ENCODE peak calls at places on chromosomes 11 and 22, in nine cellular contexts. One of them, this sample, is unnamed. For H3K4me1, the result is how much of the 10 kb centered on the place peaks cover.

GRCh38 chr11:92440701-92441338 is 216.2 kb downstream of the FAT3 start:
- DNase-seq in CD4-positive, CD25-positive, alpha-beta regulatory T cell: no peak
- DNase-seq in right cardiac atrium: no peak
- DNase-seq in aorta: no peak
- DNase-seq in mammary epithelial cell: no peak
- DNase-seq in transverse colon: no peak
- DNase-seq in neural progenitor cell: peak
- DNase-seq in tibial nerve: no peak
- DNase-seq in K562: no peak
- DNase-seq in this sample: no peak

GRCh38 chr22:46835288-46835687 is 72.8 kb downstream of the TBC1D22A start:
- DNase-seq in CD4-positive, CD25-positive, alpha-beta regulatory T cell: no peak
- DNase-seq in right cardiac atrium: no peak
- DNase-seq in aorta: no peak
- DNase-seq in mammary epithelial cell: no peak
- DNase-seq in transverse colon: no peak
- DNase-seq in neural progenitor cell: no peak
- DNase-seq in tibial nerve: no peak
- DNase-seq in K562: no peak
- DNase-seq in this sample: no peak

GRCh38 chr22:22693531-22693884 is 49.1 kb downstream of the GGTLC2 start:
- DNase-seq in CD4-positive, CD25-positive, alpha-beta regulatory T cell: no peak
- DNase-seq in right cardiac atrium: no peak
- DNase-seq in aorta: no peak
- DNase-seq in mammary epithelial cell: no peak
- DNase-seq in transverse colon: no peak
- DNase-seq in neural progenitor cell: no peak
- DNase-seq in tibial nerve: no peak
- DNase-seq in K562: no peak
- DNase-seq in this sample: no peak

GRCh38 chr11:128341767-128342318 is 245.5 kb downstream of the ETS1 start:
- DNase-seq in CD4-positive, CD25-positive, alpha-beta regulatory T cell: no peak
- DNase-seq in right cardiac atrium: no peak
- DNase-seq in aorta: no peak
- DNase-seq in mammary epithelial cell: no peak
- DNase-seq in transverse colon: no peak
- DNase-seq in neural progenitor cell: peak
- DNase-seq in tibial nerve: no peak
- DNase-seq in K562: no peak
- DNase-seq in this sample: no peak

GRCh38 chr11:43366597-43367121 is 7.9 kb downstream of the TTC17 start:
- DNase-seq in CD4-positive, CD25-positive, alpha-beta regulatory T cell: no peak
- DNase-seq in right cardiac atrium: no peak
- DNase-seq in aorta: no peak
- DNase-seq in mammary epithelial cell: no peak
- DNase-seq in transverse colon: no peak
- DNase-seq in neural progenitor cell: no peak
- DNase-seq in tibial nerve: no peak
- DNase-seq in K562: peak
- DNase-seq in this sample: no peak

GRCh38 chr11:87116185-87116584 is 78.5 kb downstream of the TMEM135 start:
- DNase-seq in CD4-positive, CD25-positive, alpha-beta regulatory T cell: no peak
- DNase-seq in right cardiac atrium: no peak
- DNase-seq in aorta: no peak
- DNase-seq in mammary epithelial cell: no peak
- DNase-seq in transverse colon: no peak
- DNase-seq in neural progenitor cell: no peak
- DNase-seq in tibial nerve: no peak
- DNase-seq in K562: no peak
- DNase-seq in this sample: no peak

GRCh38 chr11:111373590-111373989 is 5.5 kb downstream of the POU2AF1 start:
- DNase-seq in CD4-positive, CD25-positive, alpha-beta regulatory T cell: no peak
- DNase-seq in right cardiac atrium: no peak
- DNase-seq in aorta: no peak
- DNase-seq in mammary epithelial cell: no peak
- DNase-seq in transverse colon: no peak
- DNase-seq in neural progenitor cell: no peak
- DNase-seq in tibial nerve: no peak
- DNase-seq in K562: no peak
- DNase-seq in this sample: no peak

GRCh38 chr11:126210871-126211235 is 597 bp downstream of the RPUSD4 start:
- DNase-seq in CD4-positive, CD25-positive, alpha-beta regulatory T cell: no peak
- DNase-seq in right cardiac atrium: no peak
- DNase-seq in aorta: no peak
- DNase-seq in mammary epithelial cell: no peak
- DNase-seq in transverse colon: no peak
- DNase-seq in neural progenitor cell: peak
- DNase-seq in tibial nerve: no peak
- DNase-seq in K562: peak
- DNase-seq in this sample: no peak

GRCh38 chr11:123579482-123579812 is 75.0 kb downstream of the SCN3B start:
- DNase-seq in CD4-positive, CD25-positive, alpha-beta regulatory T cell: no peak
- DNase-seq in right cardiac atrium: no peak
- DNase-seq in aorta: no peak
- DNase-seq in mammary epithelial cell: no peak
- DNase-seq in transverse colon: no peak
- DNase-seq in neural progenitor cell: no peak
- DNase-seq in tibial nerve: no peak
- DNase-seq in K562: no peak
- DNase-seq in this sample: no peak

GRCh38 chr11:6632116-6633073 is 13.2 kb upstream of the TPP1 start:
- DNase-seq in CD4-positive, CD25-positive, alpha-beta regulatory T cell: no peak
- DNase-seq in right cardiac atrium: no peak
- DNase-seq in aorta: no peak
- DNase-seq in mammary epithelial cell: no peak
- DNase-seq in transverse colon: no peak
- DNase-seq in neural progenitor cell: no peak
- DNase-seq in tibial nerve: no peak
- DNase-seq in K562: no peak
- DNase-seq in this sample: no peak

GRCh38 chr11:47305734-47306483 is 36.0 kb downstream of the MADD start:
- DNase-seq in CD4-positive, CD25-positive, alpha-beta regulatory T cell: no peak
- DNase-seq in right cardiac atrium: peak
- DNase-seq in aorta: peak
- DNase-seq in mammary epithelial cell: no peak
- DNase-seq in transverse colon: no peak
- DNase-seq in neural progenitor cell: no peak
- DNase-seq in tibial nerve: no peak
- DNase-seq in K562: no peak
- DNase-seq in this sample: peak

GRCh38 chr11:125170001-125170405 is 5.5 kb downstream of the PKNOX2 start:
- DNase-seq in CD4-positive, CD25-positive, alpha-beta regulatory T cell: no peak
- DNase-seq in right cardiac atrium: peak
- DNase-seq in aorta: no peak
- DNase-seq in mammary epithelial cell: no peak
- DNase-seq in transverse colon: no peak
- DNase-seq in neural progenitor cell: peak
- DNase-seq in tibial nerve: no peak
- DNase-seq in K562: no peak
- DNase-seq in this sample: peak

GRCh38 chr11:70472240-70472639 is 73.9 kb downstream of the CTTN start:
- DNase-seq in CD4-positive, CD25-positive, alpha-beta regulatory T cell: no peak
- DNase-seq in right cardiac atrium: no peak
- DNase-seq in aorta: peak
- DNase-seq in mammary epithelial cell: no peak
- DNase-seq in transverse colon: no peak
- DNase-seq in neural progenitor cell: no peak
- DNase-seq in tibial nerve: no peak
- DNase-seq in K562: no peak
- DNase-seq in this sample: no peak

GRCh38 chr11:125410091-125410490 is 86.0 kb downstream of the FEZ1 start:
- DNase-seq in CD4-positive, CD25-positive, alpha-beta regulatory T cell: no peak
- DNase-seq in right cardiac atrium: no peak
- DNase-seq in aorta: peak
- DNase-seq in mammary epithelial cell: peak
- DNase-seq in transverse colon: no peak
- DNase-seq in neural progenitor cell: peak
- DNase-seq in tibial nerve: no peak
- DNase-seq in K562: no peak
- DNase-seq in this sample: no peak

GRCh38 chr11:47711816-47712215 is 3.4 kb downstream of the AGBL2 start:
- DNase-seq in CD4-positive, CD25-positive, alpha-beta regulatory T cell: no peak
- DNase-seq in right cardiac atrium: no peak
- DNase-seq in aorta: no peak
- DNase-seq in mammary epithelial cell: no peak
- DNase-seq in transverse colon: no peak
- DNase-seq in neural progenitor cell: no peak
- DNase-seq in tibial nerve: no peak
- DNase-seq in K562: no peak
- DNase-seq in this sample: no peak

GRCh38 chr11:3686751-3687150 is 15.6 kb upstream of the CHRNA10 start:
- DNase-seq in CD4-positive, CD25-positive, alpha-beta regulatory T cell: no peak
- DNase-seq in right cardiac atrium: no peak
- DNase-seq in aorta: no peak
- DNase-seq in mammary epithelial cell: peak
- DNase-seq in transverse colon: no peak
- DNase-seq in neural progenitor cell: no peak
- DNase-seq in tibial nerve: no peak
- DNase-seq in K562: no peak
- DNase-seq in this sample: no peak

GRCh38 chr11:82902880-82903279 is 1.3 kb downstream of the DDIAS start:
- DNase-seq in CD4-positive, CD25-positive, alpha-beta regulatory T cell: no peak
- DNase-seq in right cardiac atrium: no peak
- DNase-seq in aorta: no peak
- DNase-seq in mammary epithelial cell: no peak
- DNase-seq in transverse colon: no peak
- DNase-seq in neural progenitor cell: no peak
- DNase-seq in tibial nerve: no peak
- DNase-seq in K562: no peak
- DNase-seq in this sample: no peak
- H3K4me1 ChIP-seq in CD4-positive, CD25-positive, alpha-beta regulatory T cell: under half
- H3K4me1 ChIP-seq in right cardiac atrium: under half
- H3K4me1 ChIP-seq in aorta: under half
- H3K4me1 ChIP-seq in mammary epithelial cell: under half
- H3K4me1 ChIP-seq in transverse colon: under half
- H3K4me1 ChIP-seq in neural progenitor cell: under half
- H3K4me1 ChIP-seq in tibial nerve: under half
- H3K4me1 ChIP-seq in K562: under half
- H3K4me1 ChIP-seq in this sample: under half

GRCh38 chr11:69307421-69307820 is 13.5 kb downstream of the MYEOV start:
- DNase-seq in CD4-positive, CD25-positive, alpha-beta regulatory T cell: no peak
- DNase-seq in right cardiac atrium: no peak
- DNase-seq in aorta: no peak
- DNase-seq in mammary epithelial cell: no peak
- DNase-seq in transverse colon: no peak
- DNase-seq in neural progenitor cell: no peak
- DNase-seq in tibial nerve: no peak
- DNase-seq in K562: no peak
- DNase-seq in this sample: no peak
- H3K27ac ChIP-seq in CD4-positive, CD25-positive, alpha-beta regulatory T cell: no peak
- H3K27ac ChIP-seq in right cardiac atrium: no peak
- H3K27ac ChIP-seq in aorta: no peak
- H3K27ac ChIP-seq in mammary epithelial cell: no peak
- H3K27ac ChIP-seq in transverse colon: no peak
- H3K27ac ChIP-seq in neural progenitor cell: no peak
- H3K27ac ChIP-seq in tibial nerve: no peak
- H3K27ac ChIP-seq in K562: no peak
- H3K27ac ChIP-seq in this sample: no peak

DNA sequence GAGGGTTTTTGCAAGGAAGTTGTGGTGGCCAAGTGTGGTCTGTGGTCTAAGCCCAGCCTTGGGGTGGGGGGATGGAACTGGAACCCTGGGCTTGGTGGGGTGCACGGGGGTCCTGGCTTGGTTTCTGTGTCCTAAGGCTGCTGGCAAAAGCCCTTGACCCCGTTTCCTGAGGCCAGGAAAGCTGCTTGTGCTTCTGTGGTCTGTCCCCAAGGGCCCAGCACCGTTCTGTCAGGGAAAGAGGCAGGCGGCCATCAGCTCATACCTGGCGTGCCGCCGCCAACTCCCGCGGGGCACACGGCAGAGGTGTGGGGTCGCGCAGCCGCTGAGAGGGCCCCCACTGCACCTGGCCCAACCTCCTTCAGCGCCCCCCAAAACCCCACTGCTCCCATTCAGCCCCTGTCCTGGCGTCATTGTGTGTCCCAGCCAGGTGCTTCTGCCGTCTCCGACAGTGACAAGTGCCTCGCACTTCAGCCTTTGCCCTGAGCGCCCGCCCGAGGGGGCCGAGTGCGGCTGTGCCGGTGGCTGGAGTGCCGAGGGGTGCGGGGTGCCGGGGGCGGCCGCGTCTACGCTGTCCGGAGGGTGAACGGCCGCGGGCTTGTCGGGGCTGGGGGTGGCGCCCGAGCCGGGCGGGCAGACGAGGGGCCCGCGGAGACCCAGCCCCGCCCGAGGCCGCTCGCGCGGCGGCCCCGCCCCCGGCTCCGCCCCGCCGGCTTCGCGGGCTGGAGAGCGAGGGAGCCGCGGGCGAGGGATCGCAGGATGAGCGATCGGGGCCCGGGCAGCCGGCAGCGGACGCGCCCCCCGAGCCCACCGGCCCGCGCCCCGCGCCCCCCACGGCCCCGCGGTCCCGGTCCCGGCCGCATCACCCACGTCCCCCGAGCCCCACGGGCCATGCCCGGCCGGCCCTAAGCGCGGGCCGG is at the start of gene CNIH2:
- DNase-seq in CD4-positive, CD25-positive, alpha-beta regulatory T cell: peak
- DNase-seq in right cardiac atrium: no peak
- DNase-seq in aorta: no peak
- DNase-seq in mammary epithelial cell: no peak
- DNase-seq in transverse colon: peak
- DNase-seq in neural progenitor cell: peak
- DNase-seq in tibial nerve: no peak
- DNase-seq in K562: peak
- DNase-seq in this sample: no peak
- H3K4me3 ChIP-seq in CD4-positive, CD25-positive, alpha-beta regulatory T cell: no peak
- H3K4me3 ChIP-seq in right cardiac atrium: peak
- H3K4me3 ChIP-seq in aorta: no peak
- H3K4me3 ChIP-seq in mammary epithelial cell: no peak
- H3K4me3 ChIP-seq in transverse colon: peak
- H3K4me3 ChIP-seq in neural progenitor cell: peak
- H3K4me3 ChIP-seq in tibial nerve: peak
- H3K4me3 ChIP-seq in K562: no peak
- H3K4me3 ChIP-seq in this sample: peak

GRCh38 chr11:10663365-10663764 is 30.2 kb downstream of the IRAG1 start:
- DNase-seq in CD4-positive, CD25-positive, alpha-beta regulatory T cell: no peak
- DNase-seq in right cardiac atrium: no peak
- DNase-seq in aorta: no peak
- DNase-seq in mammary epithelial cell: no peak
- DNase-seq in transverse colon: no peak
- DNase-seq in neural progenitor cell: no peak
- DNase-seq in tibial nerve: no peak
- DNase-seq in K562: no peak
- DNase-seq in this sample: no peak
- H3K4me1 ChIP-seq in CD4-positive, CD25-positive, alpha-beta regulatory T cell: under half
- H3K4me1 ChIP-seq in right cardiac atrium: under half
- H3K4me1 ChIP-seq in aorta: under half
- H3K4me1 ChIP-seq in mammary epithelial cell: under half
- H3K4me1 ChIP-seq in transverse colon: under half
- H3K4me1 ChIP-seq in neural progenitor cell: under half
- H3K4me1 ChIP-seq in tibial nerve: under half
- H3K4me1 ChIP-seq in K562: half or more
- H3K4me1 ChIP-seq in this sample: half or more